ENCODE peak calls at places on chromosome 19, in six cellular contexts. P, N, O, W, M and D are unnamed samples. For H3K4me1, the result is how much of the 10 kb centered on the place peaks cover.

GRCh38 chr19:19452241-19453128 is 47.0 kb downstream of the GATAD2A start:
- DNase-seq in P (no peak), N (no peak), O (no peak), W (no peak), M (no peak), D (no peak)

GRCh38 chr19:11137542-11138384 is 17.8 kb downstream of the SPC24 start:
- DNase-seq in P (peak), N (peak), O (peak), W (peak), M (peak), D (peak)

GRCh38 chr19:10603873-10604459 is 16.9 kb upstream of the AP1M2 start:
- DNase-seq in P (no peak), N (no peak), O (no peak), W (peak), M (no peak), D (no peak)

GRCh38 chr19:52734340-52734892 is 428 bp downstream of the ZNF611 start:
- DNase-seq in P (no peak), N (peak), O (no peak), W (no peak), M (peak), D (peak)

GRCh38 chr19:2171349-2172145 is 7.8 kb downstream of the DOT1L start:
- DNase-seq in P (peak), N (peak), O (no peak), W (peak), M (peak), D (peak)

GRCh38 chr19:30666301-30666803 is 294.2 kb downstream of the ZNF536 start:
- DNase-seq in P (peak), N (peak), O (peak), W (peak), M (peak), D (peak)

GRCh38 chr19:2260341-2260751 is 4.1 kb upstream of the JSRP1 start:
- DNase-seq in P (no peak), N (no peak), O (peak), W (no peak), M (no peak), D (no peak)

GRCh38 chr19:18051887-18052286 is 34.8 kb downstream of the IL12RB1 start:
- DNase-seq in P (no peak), N (no peak), O (no peak), W (no peak), M (no peak), D (no peak)

GRCh38 chr19:10642473-10642872 is 11.7 kb upstream of the ILF3 start:
- DNase-seq in P (no peak), N (peak), O (no peak), W (no peak), M (no peak), D (no peak)

GRCh38 chr19:14089662-14090508 is 666 bp downstream of the SAMD1 start:
- DNase-seq in P (peak), N (peak), O (peak), W (peak), M (peak), D (peak)

GRCh38 chr19:903266-903797 is 9.7 kb downstream of the R3HDM4 start:
- DNase-seq in P (peak), N (no peak), O (no peak), W (no peak), M (no peak), D (peak)

GRCh38 chr19:6087074-6087506 is 23.2 kb downstream of the RFX2 start:
- DNase-seq in P (no peak), N (peak), O (no peak), W (no peak), M (no peak), D (peak)

GRCh38 chr19:51546650-51547396 is 15.4 kb upstream of the SIGLEC6 start:
- DNase-seq in P (peak), N (peak), O (peak), W (no peak), M (no peak), D (no peak)

GRCh38 chr19:38667552-38668205 is 20.2 kb downstream of the ACTN4 start:
- DNase-seq in P (peak), N (no peak), O (peak), W (no peak), M (no peak), D (no peak)

GRCh38 chr19:15332311-15332996 is at the start of gene BRD4:
- DNase-seq in P (peak), N (peak), O (peak), W (peak), M (peak), D (peak)

GRCh38 chr19:16118489-16119033 is 6.9 kb downstream of the RAB8A start:
- DNase-seq in P (no peak), N (no peak), O (no peak), W (no peak), M (no peak), D (no peak)

GRCh38 chr19:14105680-14106079 is 11.9 kb downstream of the PRKACA start:
- DNase-seq in P (no peak), N (no peak), O (no peak), W (no peak), M (no peak), D (no peak)

GRCh38 chr19:6767357-6768235 is at the start of gene SH2D3A:
- DNase-seq in P (peak), N (peak), O (peak), W (peak), M (peak), D (peak)

GRCh38 chr19:28437390-28438346 is 775.3 kb downstream of the UQCRFS1 start:
- DNase-seq in P (no peak), N (no peak), O (no peak), W (no peak), M (no peak), D (no peak)

GRCh38 chr19:5936308-5936980 is 22.4 kb downstream of the CAPS start:
- DNase-seq in P (no peak), N (no peak), O (no peak), W (no peak), M (no peak), D (no peak)

GRCh38 chr19:2173841-2174577 is 10.3 kb downstream of the DOT1L start:
- DNase-seq in P (no peak), N (no peak), O (no peak), W (no peak), M (no peak), D (no peak)

GRCh38 chr19:9641810-9642209 is 20.8 kb upstream of the ZNF561 start:
- DNase-seq in P (no peak), N (no peak), O (no peak), W (no peak), M (no peak), D (no peak)

GRCh38 chr19:18850560-18851375 is 19.0 kb downstream of the UPF1 start:
- DNase-seq in P (no peak), N (no peak), O (no peak), W (no peak), M (no peak), D (no peak)

GRCh38 chr19:5292453-5292842 is 48.2 kb downstream of the PTPRS start:
- DNase-seq in P (peak), N (no peak), O (peak), W (no peak), M (no peak), D (no peak)

GRCh38 chr19:16191216-16191908 is 6.2 kb downstream of the FAM32A start:
- DNase-seq in P (no peak), N (no peak), O (peak), W (no peak), M (no peak), D (peak)

GRCh38 chr19:38650911-38651584 is 3.6 kb downstream of the ACTN4 start:
- DNase-seq in P (peak), N (no peak), O (peak), W (no peak), M (no peak), D (no peak)

GRCh38 chr19:13906525-13906904 is 514 bp downstream of the CC2D1A start:
- DNase-seq in P (no peak), N (peak), O (peak), W (no peak), M (no peak), D (peak)

GRCh38 chr19:48350856-48351255 is 12.9 kb downstream of the TMEM143 start:
- DNase-seq in P (no peak), N (no peak), O (no peak), W (no peak), M (no peak), D (no peak)

GRCh38 chr19:53294786-53295441 is 27.4 kb upstream of the VN1R4 start:
- DNase-seq in P (no peak), N (no peak), O (no peak), W (no peak), M (no peak), D (peak)

GRCh38 chr19:53549354-53549753 is 11.4 kb downstream of the ZNF331 start:
- DNase-seq in P (peak), N (no peak), O (no peak), W (no peak), M (no peak), D (no peak)

GRCh38 chr19:24078688-24079087 is 8.3 kb upstream of the ZNF254 start:
- DNase-seq in P (no peak), N (no peak), O (no peak), W (no peak), M (no peak), D (no peak)

GRCh38 chr19:31415322-31415721 is 66.1 kb upstream of the TSHZ3 start:
- DNase-seq in P (no peak), N (no peak), O (no peak), W (no peak), M (no peak), D (no peak)

GRCh38 chr19:13053761-13054604 is 48.7 kb downstream of the LYL1 start:
- DNase-seq in P (peak), N (no peak), O (peak), W (no peak), M (peak), D (peak)

GRCh38 chr19:18420931-18421330 is 1.7 kb downstream of the SSBP4 start:
- DNase-seq in P (no peak), N (no peak), O (no peak), W (no peak), M (no peak), D (no peak)

GRCh38 chr19:35211545-35212230 is 16.9 kb downstream of the FAM187B start:
- DNase-seq in P (no peak), N (no peak), O (no peak), W (peak), M (no peak), D (peak)
- H3K4me1 ChIP-seq in P (under half), N (under half), O (under half), W (half or more), M (under half), D (under half)

GRCh38 chr19:50516859-50517703 is 3.4 kb upstream of the ASPDH start:
- DNase-seq in P (no peak), N (no peak), O (no peak), W (no peak), M (no peak), D (no peak)

GRCh38 chr19:50519006-50519575 is 5.4 kb upstream of the ASPDH start:
- DNase-seq in P (no peak), N (no peak), O (no peak), W (no peak), M (no peak), D (no peak)

GRCh38 chr19:50516456-50516855 is 2.7 kb upstream of the ASPDH start:
- DNase-seq in P (no peak), N (no peak), O (no peak), W (no peak), M (no peak), D (no peak)

GRCh38 chr19:50518091-50519005 is 4.6 kb upstream of the ASPDH start:
- DNase-seq in P (no peak), N (no peak), O (no peak), W (no peak), M (no peak), D (peak)

GRCh38 chr19:50517704-50518075 is 4.0 kb upstream of the ASPDH start:
- DNase-seq in P (no peak), N (no peak), O (no peak), W (no peak), M (no peak), D (peak)
- H3K4me3 ChIP-seq in P (no peak), N (no peak), O (no peak), W (no peak), M (no peak), D (no peak)

GRCh38 chr19:3604987-3605343 is 1.7 kb downstream of the TBXA2R start:
- DNase-seq in P (no peak), N (no peak), O (no peak), W (no peak), M (no peak), D (no peak)
- H3K4me1 ChIP-seq in P (under half), N (half or more), O (under half), W (under half), M (under half), D (under half)

GRCh38 chr19:4217429-4218264 is 11.7 kb upstream of the EBI3 start:
- DNase-seq in P (no peak), N (no peak), O (no peak), W (no peak), M (no peak), D (no peak)

GRCh38 chr19:4215807-4216206 is 13.5 kb upstream of the EBI3 start:
- DNase-seq in P (no peak), N (no peak), O (no peak), W (no peak), M (no peak), D (no peak)

GRCh38 chr19:4216832-4217231 is 12.5 kb upstream of the EBI3 start:
- DNase-seq in P (no peak), N (no peak), O (no peak), W (no peak), M (no peak), D (no peak)

GRCh38 chr19:4224470-4224869 is 4.9 kb upstream of the EBI3 start:
- DNase-seq in P (no peak), N (peak), O (no peak), W (no peak), M (no peak), D (no peak)

DNA sequence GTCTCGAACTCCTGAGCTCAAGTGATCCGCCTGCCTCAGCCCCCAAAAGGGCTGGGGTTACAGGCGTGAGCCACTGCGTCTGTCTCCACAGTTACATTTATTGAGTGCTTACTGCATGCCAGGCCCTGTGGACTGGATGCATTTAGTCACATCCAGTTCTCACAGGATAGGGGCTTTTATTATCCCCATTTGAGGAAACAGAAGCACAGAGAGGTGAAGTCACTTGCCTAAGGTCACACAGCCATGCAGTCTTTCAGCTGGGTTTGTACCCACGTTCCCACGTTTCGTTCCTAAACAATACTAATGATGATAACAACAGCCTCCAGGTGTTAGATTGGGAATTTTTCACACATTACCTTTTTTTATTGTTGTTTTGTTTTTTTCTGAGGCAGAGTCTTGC is 9.1 kb upstream of the EBI3 start:
- DNase-seq in P (no peak), N (no peak), O (no peak), W (no peak), M (no peak), D (no peak)
- H3K4me3 ChIP-seq in P (no peak), N (no peak), O (no peak), W (no peak), M (no peak), D (no peak)

DNA sequence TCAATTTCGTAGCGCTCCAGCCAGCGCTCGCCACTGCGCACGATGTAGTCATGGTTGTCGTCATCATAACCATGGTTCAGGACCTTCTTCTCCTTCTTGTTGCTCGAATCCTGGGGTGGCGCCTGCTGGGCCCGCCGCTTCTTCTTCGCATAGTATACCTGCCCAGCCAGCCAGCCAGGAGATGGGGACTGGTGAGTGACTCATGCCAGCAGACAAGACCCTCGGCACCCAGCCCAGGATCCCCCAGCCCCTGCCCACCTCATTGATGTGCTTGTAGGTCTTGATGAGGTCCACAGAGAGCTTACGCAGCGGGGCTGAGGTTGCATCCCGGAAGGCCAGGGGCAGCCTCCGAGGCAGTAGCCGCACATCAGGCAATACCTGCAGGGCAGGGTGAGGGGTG is 3.6 kb downstream of the DYRK1B start:
- DNase-seq in P (no peak), N (no peak), O (no peak), W (no peak), M (no peak), D (no peak)
- H3K4me1 ChIP-seq in P (under half), N (under half), O (under half), W (under half), M (under half), D (under half)

GRCh38 chr19:43895727-43896126 is 39.4 kb downstream of the ZNF45 start:
- DNase-seq in P (no peak), N (no peak), O (no peak), W (no peak), M (no peak), D (no peak)
- H3K4me3 ChIP-seq in P (no peak), N (no peak), O (no peak), W (no peak), M (no peak), D (no peak)

GRCh38 chr19:33391631-33392249 is 18.2 kb downstream of the CEBPG start:
- DNase-seq in P (no peak), N (no peak), O (no peak), W (no peak), M (no peak), D (no peak)
- H3K4me1 ChIP-seq in P (under half), N (half or more), O (under half), W (under half), M (under half), D (under half)

GRCh38 chr19:44954649-44955499 is at the start of gene CLPTM1:
- DNase-seq in P (peak), N (peak), O (peak), W (peak), M (peak), D (peak)
- H3K4me3 ChIP-seq in P (peak), N (peak), O (peak), W (peak), M (peak), D (peak)

GRCh38 chr19:42274065-42274682 is 5.1 kb downstream of the CIC start:
- DNase-seq in P (no peak), N (no peak), O (no peak), W (no peak), M (no peak), D (no peak)

GRCh38 chr19:42273407-42274064 is 4.5 kb downstream of the CIC start:
- DNase-seq in P (no peak), N (no peak), O (no peak), W (no peak), M (no peak), D (no peak)

GRCh38 chr19:42275517-42275916 is 6.5 kb downstream of the CIC start:
- DNase-seq in P (no peak), N (no peak), O (no peak), W (no peak), M (no peak), D (no peak)

GRCh38 chr19:42276284-42276683 is 7.2 kb downstream of the CIC start:
- DNase-seq in P (no peak), N (no peak), O (no peak), W (no peak), M (no peak), D (no peak)

GRCh38 chr19:42275103-42275502 is 6.1 kb downstream of the CIC start:
- DNase-seq in P (no peak), N (no peak), O (no peak), W (no peak), M (no peak), D (no peak)
- H3K4me1 ChIP-seq in P (under half), N (half or more), O (under half), W (half or more), M (under half), D (under half)